ENCODE peak calls at places on chromosome 20, in six cellular contexts. Z is GM12892, J is GM23338, U is suprapubic skin, R is HCT116, C is GM12891. G is an unnamed sample.

GRCh38 chr20:36745234-36745926 is 510 bp downstream of the NDRG3 start:
- DNase-seq in C (no peak), R (no peak), J (peak), U (peak), Z (no peak), G (no peak)

GRCh38 chr20:41290804-41291389 is 26.6 kb downstream of the ZHX3 start:
- DNase-seq in C (no peak), J (no peak), Z (no peak), U (no peak), R (no peak), G (no peak)

GRCh38 chr20:46784450-46785127 is 75.1 kb downstream of the SLC2A10 start:
- DNase-seq in C (no peak), Z (no peak), J (no peak), R (no peak), U (no peak), G (no peak)

GRCh38 chr20:48682529-48683385 is 145.0 kb downstream of the PREX1 start:
- DNase-seq in R (no peak), U (no peak), Z (no peak), J (peak), C (no peak), G (peak)

GRCh38 chr20:33933469-33933909 is 60.2 kb upstream of the RALY start:
- DNase-seq in J (peak), C (peak), U (peak), R (peak), Z (peak), G (peak)

GRCh38 chr20:34068001-34068400 is 44.0 kb downstream of the EIF2S2 start:
- DNase-seq in J (no peak), R (no peak), U (no peak), Z (no peak), C (no peak), G (no peak)

GRCh38 chr20:35311409-35311808 is 19.2 kb upstream of the FAM83C start:
- DNase-seq in J (peak), R (peak), U (no peak), Z (no peak), C (no peak), G (no peak)

GRCh38 chr20:57435498-57436222 is 44.5 kb downstream of the RBM38 start:
- DNase-seq in C (no peak), Z (no peak), U (peak), J (peak), R (peak), G (peak)

DNA sequence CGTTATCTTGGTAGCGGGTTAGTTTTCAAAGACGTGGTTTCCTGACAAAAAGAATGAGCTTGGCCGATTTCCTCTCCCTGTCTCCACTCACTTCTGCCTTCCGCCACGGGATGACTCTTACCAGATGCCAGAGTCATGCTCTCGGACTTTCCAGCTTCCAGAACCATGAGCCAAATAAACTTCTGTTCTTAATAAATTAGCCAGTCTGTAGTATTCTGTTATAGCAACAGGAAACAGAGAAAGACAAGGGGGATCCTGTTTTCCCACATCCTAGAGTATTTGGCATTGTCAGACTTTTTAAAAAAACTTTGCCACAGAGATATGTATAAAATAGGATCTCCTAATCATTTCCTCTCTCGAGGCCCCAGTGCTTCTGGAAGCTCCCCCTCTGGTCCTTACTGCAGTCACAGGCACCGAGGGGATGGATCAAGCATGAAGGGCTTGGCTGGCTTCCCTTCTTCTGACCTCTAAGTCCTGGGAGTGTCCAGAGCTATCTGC is 84.9 kb upstream of the NAA20 start:
- DNase-seq in Z (no peak), J (no peak), R (no peak), C (no peak), U (no peak), G (no peak)
- TF ChIP-seq POLR2AphosphoS5 in Z (no peak), J (no peak), R (no peak), C (no peak), U (peak), G (peak)

GRCh38 chr20:63740501-63741353 is 1.2 kb downstream of the SLC2A4RG start:
- DNase-seq in J (peak), C (no peak), Z (no peak), R (peak), U (peak), G (peak)

GRCh38 chr20:63743210-63743970 is 3.8 kb downstream of the SLC2A4RG start:
- DNase-seq in Z (no peak), R (no peak), J (no peak), C (no peak), U (no peak), G (no peak)

GRCh38 chr20:63741354-63741675 is 1.7 kb downstream of the SLC2A4RG start:
- DNase-seq in J (no peak), U (no peak), C (no peak), Z (no peak), R (no peak), G (no peak)

GRCh38 chr20:63742381-63743024 is 2.9 kb downstream of the SLC2A4RG start:
- DNase-seq in C (no peak), R (no peak), J (no peak), U (no peak), Z (no peak), G (peak)

DNA sequence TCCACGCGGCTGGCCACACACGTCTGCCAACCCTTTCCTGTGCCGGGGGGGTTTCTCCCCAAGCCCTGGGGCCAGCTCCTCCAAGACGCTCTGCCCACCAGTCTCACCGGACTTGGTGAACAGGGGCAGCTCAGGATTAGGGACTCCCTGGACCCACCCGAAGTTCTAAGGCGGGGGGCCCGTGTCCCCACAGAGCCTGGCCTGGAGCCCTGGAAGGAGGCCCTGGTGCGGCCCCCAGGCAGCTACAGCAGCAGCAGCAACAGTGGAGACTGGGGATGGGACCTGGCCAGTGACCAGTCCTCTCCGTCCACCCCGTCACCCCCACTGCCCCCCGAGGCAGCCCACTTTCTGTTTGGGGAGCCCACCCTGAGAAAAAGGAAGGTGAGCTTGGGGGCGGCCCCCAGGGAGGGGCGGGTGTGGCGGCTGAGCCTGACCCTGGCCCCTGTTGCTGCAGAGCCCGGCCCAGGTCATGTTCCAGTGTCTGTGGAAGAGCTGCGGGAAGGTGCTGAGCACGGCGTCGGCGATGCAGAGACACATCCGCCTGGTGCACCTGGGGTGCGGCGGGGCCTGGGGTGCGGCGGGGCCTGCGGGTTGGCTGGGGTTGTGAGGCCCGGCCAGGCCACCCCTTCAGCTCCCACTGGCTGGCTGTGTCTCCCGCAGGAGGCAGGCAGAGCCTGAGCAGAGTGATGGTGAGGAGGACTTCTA is 2.3 kb downstream of the SLC2A4RG start:
- DNase-seq in C (no peak), R (no peak), U (no peak), J (no peak), Z (no peak), G (peak)
- TF ChIP-seq POLR2AphosphoS5 in C (no peak), R (no peak), U (no peak), J (no peak), Z (no peak), G (no peak)

GRCh38 chr20:51763965-51764602 is 4.1 kb downstream of the ATP9A start:
- DNase-seq in R (no peak), U (no peak), C (no peak), Z (no peak), J (peak), G (no peak)

GRCh38 chr20:51769941-51770615 is 1.9 kb upstream of the ATP9A start:
- DNase-seq in R (no peak), Z (no peak), U (no peak), C (no peak), J (no peak), G (no peak)

GRCh38 chr20:51768759-51769517 is 748 bp upstream of the ATP9A start:
- DNase-seq in Z (no peak), R (no peak), U (peak), J (peak), C (no peak), G (no peak)

GRCh38 chr20:51767018-51767866 is 948 bp downstream of the ATP9A start:
- DNase-seq in Z (no peak), C (peak), R (peak), J (peak), U (peak), G (peak)

DNA sequence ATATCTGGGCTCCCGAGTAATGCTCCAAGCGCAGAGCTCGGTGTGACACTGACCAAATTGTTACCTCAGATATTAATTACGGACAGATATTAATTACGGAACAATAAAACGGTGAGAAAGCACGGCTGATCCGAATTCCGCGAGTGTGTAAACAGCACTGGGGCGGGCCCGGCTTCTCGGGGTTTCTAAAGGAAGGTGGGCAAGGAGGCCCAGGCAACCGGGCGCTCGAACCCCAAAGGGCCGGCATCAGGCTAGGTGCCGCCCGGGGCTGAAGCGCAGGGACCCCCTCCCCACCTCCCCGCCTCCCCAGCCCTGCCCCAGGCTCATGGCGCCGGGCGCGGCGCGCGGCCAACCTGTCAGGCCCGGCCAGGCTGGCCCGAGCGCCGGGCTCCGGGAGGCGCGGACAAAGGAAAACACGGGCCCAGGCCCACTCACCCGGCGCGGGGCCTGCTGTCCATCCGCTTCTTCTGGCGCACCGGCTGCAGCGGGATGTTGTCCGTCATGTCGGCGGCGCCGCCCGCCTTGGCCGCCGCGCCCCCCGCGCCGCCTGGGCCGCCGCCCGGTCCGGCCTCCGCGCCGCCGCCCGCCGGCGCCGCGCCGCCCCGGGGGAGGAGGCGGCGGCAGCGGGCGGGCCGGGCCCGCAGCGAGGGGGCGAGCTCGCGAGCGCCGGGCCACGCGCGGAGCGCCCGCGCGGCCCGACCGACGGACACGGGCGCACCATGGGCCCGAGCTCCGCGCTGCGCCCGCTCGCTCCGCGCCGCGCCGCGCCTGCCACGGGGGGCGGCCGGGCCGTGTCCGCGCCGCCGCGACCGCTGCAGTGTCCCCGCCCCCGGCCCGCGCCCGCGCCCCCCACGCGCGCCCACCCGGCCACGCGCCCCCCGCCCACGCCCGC is at the start of gene ATP9A:
- DNase-seq in R (no peak), C (no peak), J (peak), Z (no peak), U (peak), G (peak)
- TF ChIP-seq POLR2AphosphoS5 in R (peak), C (no peak), J (no peak), Z (no peak), U (no peak), G (no peak)

GRCh38 chr20:32152421-32153155 is 43.1 kb downstream of the TM9SF4 start:
- DNase-seq in J (no peak), R (no peak), Z (no peak), U (no peak), C (no peak), G (peak)

GRCh38 chr20:32153156-32153665 is 43.7 kb downstream of the TM9SF4 start:
- DNase-seq in Z (no peak), R (no peak), J (no peak), C (no peak), U (no peak), G (peak)

GRCh38 chr20:32157611-32158010 is 48.1 kb downstream of the TM9SF4 start:
- DNase-seq in Z (no peak), R (no peak), U (no peak), C (no peak), J (no peak), G (peak)

GRCh38 chr20:32153771-32154170 is 44.3 kb downstream of the TM9SF4 start:
- DNase-seq in C (no peak), J (no peak), R (no peak), U (no peak), Z (no peak), G (peak)

DNA sequence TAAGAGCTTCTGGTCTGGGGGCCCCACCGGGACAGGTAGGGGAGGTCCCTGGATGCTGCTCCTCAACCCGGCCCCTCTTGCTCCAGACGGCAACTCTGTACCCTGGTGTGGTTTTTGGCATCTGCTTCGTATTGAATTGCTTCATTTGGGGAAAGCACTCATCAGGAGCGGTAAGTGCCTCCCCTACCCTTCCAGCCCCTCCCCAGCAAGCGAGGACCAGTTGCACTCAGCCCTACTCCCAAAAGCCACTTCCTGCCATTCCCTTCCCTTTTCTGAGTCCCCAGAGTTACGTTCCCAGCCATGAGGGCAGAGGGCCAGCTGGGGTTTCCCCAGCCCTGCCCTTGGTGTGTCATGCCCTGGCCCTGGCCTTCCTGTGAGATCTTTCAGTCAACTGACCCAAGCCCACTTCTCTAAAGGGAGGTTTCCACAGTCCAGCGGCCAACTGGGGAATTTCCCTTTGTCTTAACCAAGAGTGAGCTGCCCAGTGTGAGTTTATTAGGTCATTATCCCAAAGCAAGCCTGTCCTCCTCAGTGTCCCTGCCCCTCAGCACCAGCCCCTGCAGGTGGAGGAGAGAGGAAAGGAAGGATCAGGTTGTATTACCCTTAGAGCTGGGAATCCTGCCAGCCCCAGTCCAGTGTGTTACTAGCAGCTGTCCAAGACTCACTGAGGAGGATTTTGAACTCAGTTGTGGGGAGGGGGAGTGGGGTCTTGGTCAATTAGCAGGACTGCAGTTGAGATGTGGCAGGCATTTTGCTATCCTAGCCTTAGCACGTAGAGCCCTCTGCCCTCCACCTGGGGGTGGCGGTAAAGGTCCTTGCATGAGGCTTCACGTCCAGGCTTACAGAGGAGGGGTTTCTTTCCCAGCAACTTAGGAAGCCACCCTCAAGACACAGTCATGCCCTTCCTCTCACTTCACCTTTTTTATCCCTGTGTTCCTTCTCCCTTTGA is 45.8 kb downstream of the TM9SF4 start:
- DNase-seq in U (peak), J (peak), Z (no peak), R (no peak), C (no peak), G (peak)
- TF ChIP-seq POLR2AphosphoS5 in U (no peak), J (no peak), Z (no peak), R (no peak), C (no peak), G (peak)

G was measured in spleen.